ENCODE peak calls at places on chromosome 16, in five cellular contexts. One of them, this sample, is unnamed.

GRCh38 chr16:75048546-75048945 is 49.7 kb downstream of the ZNRF1 start:
- DNase-seq in tibial nerve: no peak
- DNase-seq in fibroblast of the aortic adventitia: no peak
- DNase-seq in dorsolateral prefrontal cortex: no peak
- DNase-seq in testis: no peak
- DNase-seq in this sample: no peak

GRCh38 chr16:26665166-26665939 is 401.4 kb upstream of the C16orf82 start:
- DNase-seq in dorsolateral prefrontal cortex: no peak
- DNase-seq in testis: no peak
- DNase-seq in tibial nerve: no peak
- DNase-seq in fibroblast of the aortic adventitia: no peak
- DNase-seq in this sample: no peak

GRCh38 chr16:89341274-89341673 is 123.8 kb downstream of the ZNF778 start:
- DNase-seq in dorsolateral prefrontal cortex: no peak
- DNase-seq in tibial nerve: no peak
- DNase-seq in fibroblast of the aortic adventitia: no peak
- DNase-seq in testis: no peak
- DNase-seq in this sample: no peak

GRCh38 chr16:69448470-69449193 is 24.2 kb downstream of the CYB5B start:
- DNase-seq in dorsolateral prefrontal cortex: no peak
- DNase-seq in testis: no peak
- DNase-seq in fibroblast of the aortic adventitia: peak; percentile 67
- DNase-seq in tibial nerve: no peak
- DNase-seq in this sample: peak; percentile 78

GRCh38 chr16:83102336-83102735 is 475.6 kb downstream of the CDH13 start:
- DNase-seq in tibial nerve: no peak
- DNase-seq in testis: no peak
- DNase-seq in fibroblast of the aortic adventitia: no peak
- DNase-seq in dorsolateral prefrontal cortex: no peak
- DNase-seq in this sample: no peak

GRCh38 chr16:89534147-89534788 is 26.1 kb downstream of the SPG7 start:
- DNase-seq in tibial nerve: no peak
- DNase-seq in testis: no peak
- DNase-seq in dorsolateral prefrontal cortex: peak; percentile 20
- DNase-seq in fibroblast of the aortic adventitia: no peak
- DNase-seq in this sample: peak; percentile 69

GRCh38 chr16:88983771-88984687 is 7.0 kb upstream of the CBFA2T3 start:
- DNase-seq in fibroblast of the aortic adventitia: no peak
- DNase-seq in dorsolateral prefrontal cortex: no peak
- DNase-seq in testis: no peak
- DNase-seq in tibial nerve: no peak
- DNase-seq in this sample: no peak

GRCh38 chr16:16151315-16151714 is 72.0 kb downstream of the ABCC6 start:
- DNase-seq in dorsolateral prefrontal cortex: no peak
- DNase-seq in fibroblast of the aortic adventitia: no peak
- DNase-seq in tibial nerve: no peak
- DNase-seq in testis: no peak
- DNase-seq in this sample: no peak

GRCh38 chr16:25317732-25318316 is 60.2 kb upstream of the ZKSCAN2 start:
- DNase-seq in tibial nerve: no peak
- DNase-seq in testis: no peak
- DNase-seq in dorsolateral prefrontal cortex: no peak
- DNase-seq in fibroblast of the aortic adventitia: no peak
- DNase-seq in this sample: no peak

GRCh38 chr16:79848739-79849518 is 248.4 kb upstream of the MAF start:
- DNase-seq in dorsolateral prefrontal cortex: no peak
- DNase-seq in testis: no peak
- DNase-seq in tibial nerve: no peak
- DNase-seq in fibroblast of the aortic adventitia: no peak
- DNase-seq in this sample: no peak

GRCh38 chr16:88649924-88650748 is 717 bp downstream of the CYBA start:
- DNase-seq in testis: no peak
- DNase-seq in fibroblast of the aortic adventitia: no peak
- DNase-seq in dorsolateral prefrontal cortex: no peak
- DNase-seq in tibial nerve: no peak
- DNase-seq in this sample: peak; percentile 41

GRCh38 chr16:29943846-29944669 is 17.8 kb upstream of the TMEM219 start:
- DNase-seq in dorsolateral prefrontal cortex: no peak
- DNase-seq in testis: peak; percentile 52
- DNase-seq in tibial nerve: no peak
- DNase-seq in fibroblast of the aortic adventitia: peak; percentile 98
- DNase-seq in this sample: peak; percentile 97

DNA sequence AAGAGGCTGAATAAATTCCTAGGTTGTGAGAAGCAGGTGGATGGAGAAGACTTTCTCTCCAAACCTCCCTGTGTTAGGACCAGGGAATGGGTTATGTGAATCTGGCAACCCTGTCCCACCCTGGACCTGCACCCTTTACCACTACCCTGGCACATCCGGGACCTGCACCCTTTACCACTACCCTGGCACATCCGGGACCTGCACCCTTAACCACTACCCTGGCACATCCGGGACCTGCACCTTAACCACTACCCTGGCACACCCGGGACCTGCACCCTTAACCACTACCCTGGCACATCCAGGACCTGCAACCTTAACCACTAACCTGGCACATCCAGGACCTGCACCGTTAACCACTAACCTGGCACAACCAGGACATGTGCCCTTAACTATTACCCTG is 207.0 kb upstream of the CACNG3 start:
- DNase-seq in testis: no peak
- DNase-seq in tibial nerve: no peak
- DNase-seq in fibroblast of the aortic adventitia: no peak
- DNase-seq in dorsolateral prefrontal cortex: no peak
- DNase-seq in this sample: no peak
- H3K4me3 ChIP-seq in testis: no peak overlapping the region
- H3K4me3 ChIP-seq in tibial nerve: no peak overlapping the region
- H3K4me3 ChIP-seq in fibroblast of the aortic adventitia: no peak overlapping the region
- H3K4me3 ChIP-seq in dorsolateral prefrontal cortex: no peak overlapping the region
- H3K4me3 ChIP-seq in this sample: no peak overlapping the region

GRCh38 chr16:32116080-32116479 is 137.0 kb upstream of the TP53TG3D start:
- DNase-seq in fibroblast of the aortic adventitia: no peak
- DNase-seq in tibial nerve: no peak
- DNase-seq in dorsolateral prefrontal cortex: no peak
- DNase-seq in testis: peak; percentile 10
- DNase-seq in this sample: no peak
- H3K4me3 ChIP-seq in fibroblast of the aortic adventitia: peak overlapping the region; percentile 48
- H3K4me3 ChIP-seq in tibial nerve: peak overlapping the region; percentile 4
- H3K4me3 ChIP-seq in dorsolateral prefrontal cortex: peak overlapping the region; percentile 29
- H3K4me3 ChIP-seq in testis: peak overlapping the region; percentile 53
- H3K4me3 ChIP-seq in this sample: peak overlapping the region; percentile 59

GRCh38 chr16:21301895-21302291 is 23.8 kb upstream of the CRYM start:
- DNase-seq in testis: no peak
- DNase-seq in tibial nerve: no peak
- DNase-seq in dorsolateral prefrontal cortex: no peak
- DNase-seq in fibroblast of the aortic adventitia: peak; percentile 41
- DNase-seq in this sample: no peak

GRCh38 chr16:21301168-21301894 is 23.2 kb upstream of the CRYM start:
- DNase-seq in tibial nerve: peak; percentile 35
- DNase-seq in dorsolateral prefrontal cortex: peak; percentile 30
- DNase-seq in testis: peak; percentile 82
- DNase-seq in fibroblast of the aortic adventitia: peak; percentile 63
- DNase-seq in this sample: peak; percentile 77

GRCh38 chr16:21302898-21303528 is 24.9 kb upstream of the CRYM start:
- DNase-seq in dorsolateral prefrontal cortex: no peak
- DNase-seq in tibial nerve: no peak
- DNase-seq in testis: no peak
- DNase-seq in fibroblast of the aortic adventitia: peak; percentile 93
- DNase-seq in this sample: peak; percentile 48

GRCh38 chr16:21300309-21301167 is 22.4 kb upstream of the CRYM start:
- DNase-seq in dorsolateral prefrontal cortex: peak; percentile 85
- DNase-seq in testis: peak; percentile 98
- DNase-seq in fibroblast of the aortic adventitia: peak; percentile 100
- DNase-seq in tibial nerve: peak; percentile 95
- DNase-seq in this sample: peak; percentile 100

DNA sequence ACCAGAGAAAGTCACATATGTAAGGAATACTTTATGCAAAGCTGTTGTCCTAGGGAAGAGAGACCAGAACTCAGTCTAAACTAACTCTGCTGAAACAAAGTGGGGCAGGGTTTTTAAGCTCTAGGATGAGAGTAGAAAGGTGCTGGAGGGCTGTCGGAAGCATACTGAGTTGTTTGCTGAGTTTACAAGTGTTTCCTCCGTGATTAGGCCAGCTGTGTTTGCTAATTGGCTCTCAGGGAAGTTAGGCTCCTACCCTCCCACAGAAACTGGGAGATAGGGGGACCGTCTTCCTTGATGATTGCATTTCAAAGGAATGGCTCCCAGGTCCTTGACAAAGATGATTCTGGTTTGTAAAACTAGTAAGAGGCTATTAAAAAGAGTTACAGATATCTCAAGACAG is 24.4 kb upstream of the CRYM start:
- DNase-seq in tibial nerve: no peak
- DNase-seq in fibroblast of the aortic adventitia: peak; percentile 22
- DNase-seq in testis: no peak
- DNase-seq in dorsolateral prefrontal cortex: no peak
- DNase-seq in this sample: no peak
- H3K4me3 ChIP-seq in tibial nerve: no peak overlapping the region
- H3K4me3 ChIP-seq in fibroblast of the aortic adventitia: peak overlapping the region; percentile 90
- H3K4me3 ChIP-seq in testis: no peak overlapping the region
- H3K4me3 ChIP-seq in dorsolateral prefrontal cortex: no peak overlapping the region
- H3K4me3 ChIP-seq in this sample: peak overlapping the region; percentile 3

GRCh38 chr16:85333337-85333736 is 221.1 kb upstream of the CIBAR2 start:
- DNase-seq in dorsolateral prefrontal cortex: no peak
- DNase-seq in testis: no peak
- DNase-seq in fibroblast of the aortic adventitia: no peak
- DNase-seq in tibial nerve: no peak
- DNase-seq in this sample: no peak
- H3K4me3 ChIP-seq in dorsolateral prefrontal cortex: no peak overlapping the region
- H3K4me3 ChIP-seq in testis: no peak overlapping the region
- H3K4me3 ChIP-seq in fibroblast of the aortic adventitia: no peak overlapping the region
- H3K4me3 ChIP-seq in tibial nerve: no peak overlapping the region
- H3K4me3 ChIP-seq in this sample: no peak overlapping the region

GRCh38 chr16:87465306-87465705 is 27.5 kb downstream of the ZCCHC14 start:
- DNase-seq in fibroblast of the aortic adventitia: peak; percentile 93
- DNase-seq in dorsolateral prefrontal cortex: peak; percentile 25
- DNase-seq in testis: peak; percentile 76
- DNase-seq in tibial nerve: peak; percentile 79
- DNase-seq in this sample: peak; percentile 87

GRCh38 chr16:87466975-87467501 is 25.8 kb downstream of the ZCCHC14 start:
- DNase-seq in fibroblast of the aortic adventitia: no peak
- DNase-seq in testis: no peak
- DNase-seq in tibial nerve: no peak
- DNase-seq in dorsolateral prefrontal cortex: no peak
- DNase-seq in this sample: no peak

GRCh38 chr16:87464691-87465300 is 28.0 kb downstream of the ZCCHC14 start:
- DNase-seq in testis: peak; percentile 82
- DNase-seq in tibial nerve: peak; percentile 61
- DNase-seq in dorsolateral prefrontal cortex: peak; percentile 24
- DNase-seq in fibroblast of the aortic adventitia: peak; percentile 98
- DNase-seq in this sample: peak; percentile 92

GRCh38 chr16:87461466-87461975 is 31.3 kb downstream of the ZCCHC14 start:
- DNase-seq in tibial nerve: peak; percentile 21
- DNase-seq in fibroblast of the aortic adventitia: peak; percentile 49
- DNase-seq in dorsolateral prefrontal cortex: no peak
- DNase-seq in testis: peak; percentile 84
- DNase-seq in this sample: peak; percentile 47

DNA sequence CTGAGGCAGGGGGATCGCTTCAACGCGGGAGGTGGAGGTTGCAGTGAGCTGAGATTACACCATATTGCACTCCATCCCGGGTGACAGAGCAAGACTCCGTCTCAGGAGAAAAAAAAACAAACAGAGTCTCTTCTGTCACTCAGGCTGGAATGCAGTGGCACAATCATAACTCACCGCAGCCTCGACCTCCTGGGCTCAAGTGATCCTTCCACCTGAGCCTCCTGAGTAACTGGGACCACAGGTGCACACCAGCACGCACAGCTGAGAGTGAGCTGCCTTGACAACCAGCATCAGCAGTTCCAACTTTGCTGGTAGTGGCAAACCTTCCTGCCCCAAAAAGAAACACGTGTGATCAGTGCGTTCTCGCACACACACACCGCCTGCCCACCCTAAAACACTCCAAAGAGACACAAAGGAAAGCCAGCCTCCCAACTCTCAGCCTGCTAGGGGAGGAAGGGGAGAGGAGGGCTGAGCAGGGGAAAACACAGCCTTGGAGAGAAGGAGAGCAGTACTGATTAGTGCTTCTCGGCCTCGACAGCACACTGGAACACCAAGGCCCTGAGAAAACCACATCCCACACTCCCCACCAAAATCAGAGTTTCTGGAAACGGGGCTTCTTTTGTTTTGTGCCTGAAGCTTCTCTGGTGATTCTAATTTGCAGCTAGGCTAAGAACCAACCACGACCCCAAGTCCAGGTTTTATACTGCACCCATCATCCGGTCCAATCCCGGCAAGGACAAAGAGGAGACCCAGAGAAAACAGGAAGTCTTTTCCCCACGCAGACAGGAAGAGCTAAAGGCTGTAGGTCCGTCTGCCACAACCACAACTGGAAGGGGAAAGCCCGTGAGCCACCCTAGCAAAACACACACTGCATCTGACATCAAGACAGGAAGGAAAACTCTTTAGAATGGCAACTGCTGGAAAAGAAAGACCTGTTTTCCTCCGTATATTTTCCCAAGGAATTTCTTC is 28.8 kb downstream of the ZCCHC14 start:
- DNase-seq in fibroblast of the aortic adventitia: no peak
- DNase-seq in testis: peak; percentile 42
- DNase-seq in dorsolateral prefrontal cortex: no peak
- DNase-seq in tibial nerve: no peak
- DNase-seq in this sample: peak; percentile 83
- H3K4me3 ChIP-seq in fibroblast of the aortic adventitia: peak overlapping the region; percentile 37
- H3K4me3 ChIP-seq in testis: no peak overlapping the region
- H3K4me3 ChIP-seq in dorsolateral prefrontal cortex: no peak overlapping the region
- H3K4me3 ChIP-seq in tibial nerve: no peak overlapping the region
- H3K4me3 ChIP-seq in this sample: peak overlapping the region; percentile 37

GRCh38 chr16:85398688-85399582 is 214.2 kb upstream of the GSE1 start:
- DNase-seq in fibroblast of the aortic adventitia: no peak
- DNase-seq in dorsolateral prefrontal cortex: no peak
- DNase-seq in tibial nerve: no peak
- DNase-seq in testis: no peak
- DNase-seq in this sample: no peak
- H3K4me3 ChIP-seq in fibroblast of the aortic adventitia: no peak overlapping the region
- H3K4me3 ChIP-seq in dorsolateral prefrontal cortex: no peak overlapping the region
- H3K4me3 ChIP-seq in tibial nerve: no peak overlapping the region
- H3K4me3 ChIP-seq in testis: no peak overlapping the region
- H3K4me3 ChIP-seq in this sample: no peak overlapping the region

DNA sequence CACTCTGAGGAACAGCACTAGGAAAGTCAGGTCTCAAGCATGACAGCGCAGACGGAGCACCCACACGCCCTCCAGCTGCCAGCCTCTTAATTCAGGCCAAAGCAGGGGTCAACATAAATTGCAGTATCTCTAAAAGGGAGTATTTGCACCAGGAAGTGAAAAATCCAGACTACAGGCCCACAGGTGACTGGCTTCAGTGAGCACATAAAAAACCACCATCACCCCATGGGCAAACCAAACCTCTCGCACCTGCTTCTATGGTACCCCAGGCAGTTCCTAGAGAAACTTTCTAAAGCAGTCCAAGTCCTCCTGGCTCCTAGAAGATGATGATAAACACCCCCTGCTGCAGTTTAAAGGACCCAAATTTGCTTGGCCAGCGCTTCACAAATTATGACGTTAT is 129.8 kb downstream of the ZNF423 start:
- DNase-seq in fibroblast of the aortic adventitia: no peak
- DNase-seq in testis: no peak
- DNase-seq in tibial nerve: no peak
- DNase-seq in dorsolateral prefrontal cortex: no peak
- DNase-seq in this sample: no peak
- H3K4me3 ChIP-seq in fibroblast of the aortic adventitia: no peak overlapping the region
- H3K4me3 ChIP-seq in testis: no peak overlapping the region
- H3K4me3 ChIP-seq in tibial nerve: no peak overlapping the region
- H3K4me3 ChIP-seq in dorsolateral prefrontal cortex: no peak overlapping the region
- H3K4me3 ChIP-seq in this sample: no peak overlapping the region

This sample was measured in cardiac fibroblast.